ENCODE peak calls at places on chromosomes 13 and 19, in seven cellular contexts. N, O, T, J, C, D and V are unnamed samples.

GRCh38 chr13:60352644-60353043 is 44.4 kb upstream of the TDRD3 start:
- DNase-seq in T (no peak), O (no peak), C (no peak), D (no peak), N (no peak), J (no peak), V (no peak)

GRCh38 chr19:54533476-54533875 is 30.8 kb downstream of the LAIR2 start:
- DNase-seq in O (no peak), D (no peak), J (no peak), C (no peak), T (no peak), N (no peak), V (no peak)

GRCh38 chr13:111367340-111367739 is 46.9 kb downstream of the TEX29 start:
- DNase-seq in O (no peak), J (no peak), T (peak), C (no peak), N (no peak), D (no peak), V (no peak)

GRCh38 chr13:86846501-86846900 is 824.7 kb upstream of the SLITRK5 start:
- DNase-seq in T (no peak), J (no peak), D (no peak), O (no peak), C (no peak), N (no peak), V (no peak)

GRCh38 chr13:108368240-108368898 is 98.9 kb downstream of the TNFSF13B start:
- DNase-seq in D (no peak), C (no peak), J (no peak), N (no peak), T (no peak), O (no peak), V (no peak)

GRCh38 chr13:106561551-106562170 is 6.3 kb downstream of the ARGLU1 start:
- DNase-seq in T (no peak), N (no peak), O (peak), J (no peak), D (no peak), C (peak), V (peak)

GRCh38 chr19:18951721-18952281 is 10.8 kb upstream of the HOMER3 start:
- DNase-seq in N (no peak), T (no peak), C (no peak), J (no peak), O (no peak), D (no peak), V (no peak)

GRCh38 chr13:51684076-51684475 is 99.8 kb downstream of the WDFY2 start:
- DNase-seq in D (no peak), N (no peak), T (no peak), O (no peak), C (no peak), J (no peak), V (no peak)

GRCh38 chr13:32019612-32020233 is 11.9 kb upstream of the FRY start:
- DNase-seq in J (peak), D (peak), O (peak), T (no peak), C (peak), N (peak), V (peak)

GRCh38 chr19:34687348-34687747 is 9.9 kb downstream of the ZNF302 start:
- DNase-seq in N (no peak), T (no peak), O (no peak), J (no peak), D (no peak), C (no peak), V (no peak)

GRCh38 chr19:10339380-10339960 is at the start of gene ICAM3:
- DNase-seq in D (no peak), T (peak), J (no peak), N (no peak), O (peak), C (peak), V (peak)

GRCh38 chr13:25503856-25504255 is 132.1 kb downstream of the ATP8A2 start:
- DNase-seq in D (no peak), T (no peak), C (no peak), O (no peak), N (no peak), J (no peak), V (no peak)

GRCh38 chr13:22121340-22121739 is 450.5 kb downstream of the FGF9 start:
- DNase-seq in N (no peak), C (peak), O (no peak), D (no peak), J (no peak), T (no peak), V (no peak)

GRCh38 chr13:99256709-99257108 is 1.5 kb downstream of the GPR18 start:
- DNase-seq in T (no peak), O (no peak), C (no peak), J (no peak), D (no peak), N (no peak), V (no peak)

GRCh38 chr19:10533656-10534386 is 9.9 kb upstream of the ATG4D start:
- DNase-seq in C (no peak), D (no peak), T (no peak), J (no peak), N (no peak), O (no peak), V (no peak)

GRCh38 chr19:48473161-48473966 is 4.2 kb downstream of the CYTH2 start:
- DNase-seq in O (no peak), J (no peak), D (no peak), C (no peak), N (no peak), T (no peak), V (no peak)

DNA sequence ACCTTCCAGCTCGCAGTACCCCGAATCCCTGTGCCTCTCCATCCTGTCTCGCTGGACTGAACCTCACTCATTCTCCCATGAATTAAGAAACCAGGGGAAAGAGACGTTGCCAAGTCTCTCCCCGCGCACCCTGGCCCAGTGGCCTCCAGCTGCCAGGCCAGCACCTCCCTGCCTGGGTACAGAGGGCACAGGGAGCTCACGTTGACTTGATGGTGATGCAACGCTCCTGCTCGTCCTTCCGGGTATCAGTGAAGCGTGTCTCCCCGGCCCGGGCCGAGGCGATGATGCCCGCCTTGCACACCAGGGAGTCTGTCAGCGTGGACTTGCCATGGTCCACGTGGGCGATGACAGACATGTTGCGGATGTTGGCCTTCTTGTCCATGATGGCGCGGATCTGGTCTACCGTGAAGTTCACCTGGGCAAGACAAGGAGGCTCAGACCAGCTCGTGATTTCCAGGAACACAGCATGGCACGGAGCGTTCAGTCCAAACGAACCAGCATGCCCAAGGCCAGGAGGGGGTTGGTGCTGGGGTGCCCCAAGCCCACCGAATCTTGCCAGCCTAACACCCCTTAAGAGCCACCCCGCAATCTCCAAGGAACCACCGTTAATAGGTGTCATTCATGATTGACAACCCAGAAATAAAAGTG is 1.2 kb downstream of the EEF2 start:
- DNase-seq in O (peak), J (peak), N (peak), T (peak), C (no peak), D (no peak), V (peak)
- TF ChIP-seq TAF1 in O (no peak), J (no peak), N (no peak), T (peak), C (no peak), D (no peak), V (no peak)

GRCh38 chr19:46946611-46947238 is 72.9 kb upstream of the NPAS1 start:
- DNase-seq in D (peak), N (no peak), T (no peak), J (no peak), C (no peak), O (no peak), V (no peak)

GRCh38 chr19:46945668-46946067 is 74.0 kb upstream of the NPAS1 start:
- DNase-seq in T (no peak), C (no peak), J (no peak), D (no peak), O (no peak), N (no peak), V (no peak)

GRCh38 chr19:46944123-46944718 is 75.4 kb upstream of the NPAS1 start:
- DNase-seq in C (no peak), O (no peak), N (no peak), D (no peak), T (no peak), J (no peak), V (no peak)

GRCh38 chr19:46946090-46946489 is 73.5 kb upstream of the NPAS1 start:
- DNase-seq in D (no peak), C (no peak), T (no peak), N (no peak), J (no peak), O (no peak), V (no peak)

GRCh38 chr19:46944918-46945628 is 74.6 kb upstream of the NPAS1 start:
- DNase-seq in J (no peak), N (peak), T (peak), O (no peak), C (no peak), D (no peak), V (no peak)
- TF ChIP-seq TAF1 in J (no peak), N (no peak), T (no peak), O (no peak), C (no peak), D (no peak), V (no peak)

DNA sequence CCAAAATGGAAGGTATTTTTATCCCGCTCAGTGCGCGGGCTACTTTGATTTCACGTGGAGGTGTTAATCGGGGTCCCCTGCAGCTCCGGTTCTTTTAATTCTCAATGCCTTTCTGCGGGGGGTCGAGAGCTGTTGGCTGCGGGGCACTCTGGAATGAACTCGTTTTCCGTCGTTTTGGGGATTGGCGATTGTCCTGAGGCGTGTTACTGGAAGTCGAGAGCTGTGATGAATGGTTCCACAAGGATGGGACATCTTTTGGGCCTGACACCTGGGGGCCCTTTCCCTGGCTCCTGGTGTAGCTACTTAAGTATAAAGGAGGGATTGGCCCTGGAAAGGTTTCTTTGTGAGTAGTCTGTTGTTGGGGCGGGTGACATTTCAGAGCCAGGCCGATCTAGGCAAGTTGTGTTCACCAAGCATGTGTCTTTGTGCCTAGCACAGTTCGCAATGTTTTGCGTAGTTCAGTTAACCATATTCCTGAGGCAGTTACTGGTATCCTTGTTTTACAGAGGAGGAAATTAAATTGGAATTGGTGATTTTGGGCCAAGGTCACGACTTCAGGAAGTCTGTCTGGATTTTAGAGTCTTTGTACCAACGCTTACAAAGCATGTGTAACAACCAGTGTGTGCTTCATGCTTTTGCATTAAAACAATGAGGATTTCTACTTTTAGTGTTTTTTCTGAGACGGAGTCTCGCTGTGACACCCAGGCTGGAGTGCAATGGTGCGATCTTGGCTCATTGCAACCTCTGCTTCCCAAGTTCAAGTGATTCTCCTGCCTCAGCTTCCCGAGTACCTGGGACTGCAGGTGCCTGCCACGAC is 846 bp downstream of the RPL13A start:
- DNase-seq in C (no peak), J (no peak), N (no peak), D (no peak), T (no peak), O (no peak), V (no peak)
- TF ChIP-seq TAF1 in C (no peak), J (no peak), N (no peak), D (peak), T (no peak), O (no peak), V (no peak)

GRCh38 chr13:28333204-28333900 is 161.6 kb downstream of the FLT1 start:
- DNase-seq in D (no peak), J (no peak), O (no peak), T (no peak), N (no peak), C (no peak), V (no peak)
- TF ChIP-seq TAF1 in D (no peak), J (no peak), O (no peak), T (no peak), N (no peak), C (no peak), V (no peak)

GRCh38 chr13:40026741-40027140 is 371.3 kb downstream of the COG6 start:
- DNase-seq in O (no peak), J (no peak), C (peak), T (no peak), D (no peak), N (no peak), V (no peak)

GRCh38 chr13:40024962-40025714 is 369.7 kb downstream of the COG6 start:
- DNase-seq in T (no peak), N (peak), J (no peak), C (no peak), D (no peak), O (no peak), V (no peak)

GRCh38 chr13:40026174-40026585 is 370.7 kb downstream of the COG6 start:
- DNase-seq in D (no peak), C (peak), N (no peak), J (no peak), T (no peak), O (peak), V (peak)

GRCh38 chr13:40023608-40024577 is 368.4 kb downstream of the COG6 start:
- DNase-seq in D (no peak), N (no peak), J (no peak), C (no peak), T (no peak), O (no peak), V (no peak)

DNA sequence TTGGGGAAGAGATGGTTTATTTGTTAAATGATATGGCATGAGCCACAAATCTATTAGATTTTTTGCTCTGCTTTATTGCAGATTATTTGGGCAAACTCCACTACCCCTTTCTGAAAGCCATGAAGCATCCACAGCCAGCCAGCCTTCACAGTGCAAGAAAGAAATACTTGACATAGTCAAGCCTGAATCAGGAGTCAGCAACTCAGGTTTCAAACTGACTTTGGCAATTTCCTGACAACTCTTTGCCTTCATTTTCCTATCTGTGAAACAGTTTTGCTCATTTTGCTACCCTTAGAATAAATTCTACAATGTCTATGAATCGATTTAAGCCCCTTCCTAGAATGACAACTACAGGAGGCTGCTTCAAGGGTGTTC is 369.1 kb downstream of the COG6 start:
- DNase-seq in N (no peak), O (no peak), C (no peak), T (no peak), D (no peak), J (no peak), V (no peak)
- TF ChIP-seq TAF1 in N (no peak), O (no peak), C (no peak), T (no peak), D (no peak), J (no peak), V (no peak)

DNA sequence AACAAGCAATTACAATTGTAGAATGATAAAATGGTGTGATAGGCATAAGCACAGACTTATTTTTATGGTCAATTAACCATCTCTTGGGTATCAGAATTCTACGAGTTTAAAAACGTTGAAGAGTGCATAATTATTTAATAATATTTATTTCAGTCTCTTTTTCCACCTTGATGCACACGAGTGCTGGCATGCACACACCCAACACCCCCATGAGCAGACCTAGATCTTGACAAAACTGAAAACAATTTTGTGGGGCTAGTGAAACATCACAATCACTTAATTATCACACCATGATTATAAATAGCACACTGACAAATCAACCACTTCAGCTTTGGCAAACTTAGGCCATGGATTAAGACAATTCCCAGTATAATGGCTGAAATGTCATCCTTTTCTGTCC is 61.0 kb upstream of the RFC3 start:
- DNase-seq in T (no peak), D (no peak), C (no peak), N (no peak), O (no peak), J (no peak), V (no peak)
- TF ChIP-seq TAF1 in T (no peak), D (no peak), C (no peak), N (no peak), O (no peak), J (no peak), V (no peak)

GRCh38 chr13:27044837-27045570 is 126.6 kb downstream of the USP12 start:
- DNase-seq in J (no peak), T (peak), O (peak), N (no peak), D (no peak), C (peak), V (no peak)
- TF ChIP-seq TAF1 in J (no peak), T (no peak), O (no peak), N (no peak), D (no peak), C (no peak), V (no peak)